ENCODE peak calls at places on chromosomes 16 and 17, in ten cellular contexts. T is coronary artery; F is gastrocnemius medialis; W is psoas muscle; E is fibroblast of lung; C is right cardiac atrium; B is hepatocyte; U is brain microvascular endothelial cell; H is CD4-positive, alpha-beta T cell; M is heart right ventricle. R is an unnamed sample.

GRCh38 chr17:1515640-1516402 is 591 bp downstream of the INPP5K start:
- DNase-seq in T (peak), F (peak), W (no peak), E (peak), C (peak), B (peak), U (peak), H (peak), M (peak), R (no peak)

GRCh38 chr16:82088483-82088882 is 53.4 kb downstream of the HSD17B2 start:
- DNase-seq in T (no peak), F (no peak), W (no peak), E (no peak), C (no peak), B (no peak), U (no peak), H (no peak), M (no peak), R (no peak)

GRCh38 chr16:67284699-67285646 is 5.6 kb downstream of the PLEKHG4 start:
- DNase-seq in T (no peak), F (peak), W (peak), E (no peak), C (no peak), B (peak), U (no peak), H (no peak), M (peak), R (no peak)

GRCh38 chr17:30958187-30958586 is 12.7 kb upstream of the RNF135 start:
- DNase-seq in T (no peak), F (no peak), W (no peak), E (no peak), C (peak), B (no peak), U (no peak), H (no peak), M (no peak), R (peak)

GRCh38 chr16:89583197-89583894 is 7.8 kb downstream of the CPNE7 start:
- DNase-seq in T (no peak), F (no peak), W (no peak), E (no peak), C (no peak), B (no peak), U (no peak), H (no peak), M (no peak), R (no peak)

GRCh38 chr16:29729116-29729521 is 16.7 kb downstream of the C16orf54 start:
- DNase-seq in T (no peak), F (no peak), W (no peak), E (peak), C (no peak), B (peak), U (peak), H (no peak), M (peak), R (peak)

GRCh38 chr16:17474037-17474436 is 3.3 kb upstream of the XYLT1 start:
- DNase-seq in T (no peak), F (no peak), W (peak), E (no peak), C (no peak), B (peak), U (no peak), H (no peak), M (no peak), R (no peak)

GRCh38 chr16:86566601-86566965 is at the start of gene FOXC2:
- DNase-seq in T (peak), F (no peak), W (peak), E (peak), C (peak), B (peak), U (peak), H (no peak), M (peak), R (peak)

GRCh38 chr16:64983983-64984382 is 137.9 kb downstream of the CDH11 start:
- DNase-seq in T (no peak), F (no peak), W (no peak), E (peak), C (peak), B (peak), U (peak), H (no peak), M (peak), R (no peak)

GRCh38 chr17:75476274-75476673 is 19.8 kb downstream of the TMEM94 start:
- DNase-seq in T (no peak), F (no peak), W (no peak), E (peak), C (peak), B (no peak), U (peak), H (no peak), M (no peak), R (no peak)

GRCh38 chr17:75478508-75478907 is 22.1 kb downstream of the TMEM94 start:
- DNase-seq in T (no peak), F (no peak), W (no peak), E (peak), C (no peak), B (no peak), U (no peak), H (no peak), M (no peak), R (no peak)

GRCh38 chr17:75477493-75477862 is 21.0 kb downstream of the TMEM94 start:
- DNase-seq in T (no peak), F (no peak), W (no peak), E (no peak), C (no peak), B (no peak), U (no peak), H (no peak), M (no peak), R (no peak)

GRCh38 chr17:75475851-75476250 is 19.4 kb downstream of the TMEM94 start:
- DNase-seq in T (no peak), F (no peak), W (no peak), E (peak), C (peak), B (no peak), U (no peak), H (no peak), M (peak), R (no peak)

DNA sequence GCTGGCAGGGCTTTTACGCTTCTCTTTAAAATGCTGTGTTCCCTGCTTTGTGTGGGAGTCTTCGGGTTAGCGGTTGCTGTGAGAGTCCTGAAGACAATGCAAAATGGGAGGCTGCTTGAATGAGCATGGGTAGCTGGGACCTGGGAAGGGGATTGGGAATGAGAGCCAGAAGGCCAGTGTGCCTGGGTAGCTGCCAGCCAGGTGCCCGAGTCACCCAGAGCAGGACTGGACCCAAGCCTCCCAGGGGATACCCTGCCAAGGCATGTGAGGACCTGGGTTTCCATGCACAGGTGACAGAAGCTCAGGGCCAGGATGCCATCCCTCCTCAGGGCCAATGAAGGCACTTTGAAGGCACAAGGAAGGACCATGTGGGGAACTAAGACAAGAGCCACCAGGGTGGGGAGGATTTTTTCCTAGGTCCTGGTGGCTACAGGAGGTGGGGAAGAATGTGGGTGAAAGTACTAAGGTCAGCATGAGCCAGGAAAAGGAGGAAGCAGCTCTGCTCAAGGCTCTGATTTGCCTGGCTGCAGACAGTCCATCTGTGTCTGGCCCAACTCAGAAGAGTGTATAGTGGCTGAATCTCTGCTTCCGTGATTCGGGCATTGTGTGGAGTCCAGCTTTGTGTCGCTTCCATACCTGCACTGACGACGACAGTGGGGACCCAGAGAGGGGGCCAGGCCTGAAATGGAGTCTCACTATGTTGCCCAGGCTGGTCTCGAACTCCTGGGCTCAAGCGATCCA is 20.5 kb downstream of the TMEM94 start:
- DNase-seq in T (no peak), F (no peak), W (no peak), E (no peak), C (no peak), B (no peak), U (no peak), H (no peak), M (no peak), R (no peak)
- H3K27ac ChIP-seq in T (peak), F (peak), W (peak), E (no peak), C (peak), B (no peak), U (no peak), H (no peak), M (peak), R (peak)

GRCh38 chr17:50715471-50715870 is 3.9 kb upstream of the LUC7L3 start:
- DNase-seq in T (no peak), F (no peak), W (no peak), E (no peak), C (no peak), B (no peak), U (no peak), H (no peak), M (no peak), R (no peak)
- H3K27ac ChIP-seq in T (no peak), F (no peak), W (no peak), E (no peak), C (no peak), B (no peak), U (no peak), H (no peak), M (no peak), R (no peak)

DNA sequence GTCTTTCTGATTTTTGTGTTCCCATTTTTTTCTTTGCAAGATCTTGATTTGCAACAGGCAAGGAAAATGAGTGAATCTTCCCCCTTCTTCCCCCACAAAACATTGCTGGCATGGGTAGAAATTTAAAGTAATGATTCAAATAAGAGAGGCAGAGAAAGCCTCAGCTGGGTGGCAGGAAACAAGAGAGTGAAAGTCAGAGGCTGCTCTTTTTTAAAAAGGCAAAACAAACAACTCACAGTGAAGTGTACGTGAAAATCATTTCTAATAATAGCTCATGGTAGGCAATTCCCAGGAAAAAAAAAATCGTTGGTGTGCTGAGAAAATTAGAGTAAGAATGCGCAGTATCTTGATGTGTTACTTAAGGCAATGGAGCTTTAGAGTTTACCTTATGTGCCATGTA is 229.5 kb downstream of the FTO start:
- DNase-seq in T (no peak), F (no peak), W (no peak), E (no peak), C (no peak), B (no peak), U (no peak), H (no peak), M (no peak), R (no peak)
- H3K27ac ChIP-seq in T (no peak), F (no peak), W (no peak), E (no peak), C (no peak), B (no peak), U (no peak), H (no peak), M (peak), R (no peak)

GRCh38 chr17:18014006-18014405 is 25.0 kb downstream of the ATPAF2 start:
- DNase-seq in T (no peak), F (no peak), W (no peak), E (no peak), C (no peak), B (no peak), U (no peak), H (no peak), M (no peak), R (no peak)

GRCh38 chr17:18015603-18016002 is 23.4 kb downstream of the ATPAF2 start:
- DNase-seq in T (no peak), F (no peak), W (no peak), E (no peak), C (no peak), B (no peak), U (no peak), H (no peak), M (no peak), R (no peak)

GRCh38 chr17:18008496-18009268 is 30.3 kb downstream of the ATPAF2 start:
- DNase-seq in T (no peak), F (no peak), W (no peak), E (no peak), C (no peak), B (no peak), U (peak), H (no peak), M (no peak), R (no peak)

GRCh38 chr17:18009609-18010420 is 29.2 kb downstream of the ATPAF2 start:
- DNase-seq in T (no peak), F (no peak), W (no peak), E (no peak), C (peak), B (no peak), U (no peak), H (no peak), M (peak), R (no peak)

DNA sequence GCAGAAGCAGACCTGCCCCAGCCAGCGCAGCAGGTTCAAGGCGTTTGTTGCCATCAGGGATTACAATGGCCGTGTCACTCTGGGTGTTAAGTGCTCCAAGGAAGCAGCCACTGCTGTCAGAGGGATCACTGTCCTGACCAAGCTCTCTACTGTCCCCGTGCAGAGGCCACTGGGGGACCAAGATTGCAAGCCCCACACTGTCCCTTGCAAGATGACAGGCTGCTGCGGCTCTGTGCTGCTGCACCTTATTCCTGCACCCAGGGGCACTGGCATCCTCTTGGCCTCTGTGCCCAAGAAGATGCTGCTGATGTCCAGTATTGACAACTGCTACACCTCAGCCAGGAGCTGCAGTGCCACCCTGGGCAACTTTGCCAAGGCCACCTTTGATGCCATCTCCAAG is 27.7 kb downstream of the ATPAF2 start:
- DNase-seq in T (no peak), F (no peak), W (no peak), E (no peak), C (no peak), B (no peak), U (no peak), H (no peak), M (no peak), R (no peak)
- H3K27ac ChIP-seq in T (no peak), F (no peak), W (no peak), E (no peak), C (no peak), B (no peak), U (no peak), H (no peak), M (no peak), R (no peak)

GRCh38 chr16:19718624-19718965 is 524 bp downstream of the IQCK start:
- DNase-seq in T (no peak), F (no peak), W (no peak), E (peak), C (no peak), B (peak), U (no peak), H (no peak), M (no peak), R (no peak)
- H3K27ac ChIP-seq in T (peak), F (peak), W (peak), E (peak), C (no peak), B (peak), U (peak), H (peak), M (peak), R (peak)

GRCh38 chr17:75634754-75635609 is 1.7 kb downstream of the SMIM5 start:
- DNase-seq in T (no peak), F (no peak), W (peak), E (no peak), C (no peak), B (no peak), U (no peak), H (no peak), M (no peak), R (no peak)

GRCh38 chr17:75632863-75633483 is at the start of gene SMIM5:
- DNase-seq in T (peak), F (peak), W (peak), E (peak), C (peak), B (peak), U (peak), H (peak), M (peak), R (peak)

GRCh38 chr17:75633484-75634375 is 496 bp downstream of the SMIM5 start:
- DNase-seq in T (peak), F (peak), W (peak), E (peak), C (peak), B (peak), U (peak), H (peak), M (peak), R (peak)

GRCh38 chr17:75635610-75636202 is 2.5 kb downstream of the SMIM5 start:
- DNase-seq in T (no peak), F (peak), W (peak), E (no peak), C (peak), B (no peak), U (no peak), H (no peak), M (peak), R (peak)

GRCh38 chr17:75634376-75634740 is 1.1 kb downstream of the SMIM5 start:
- DNase-seq in T (no peak), F (no peak), W (peak), E (no peak), C (no peak), B (no peak), U (no peak), H (no peak), M (no peak), R (no peak)
- H3K27ac ChIP-seq in T (no peak), F (peak), W (peak), E (peak), C (peak), B (peak), U (no peak), H (no peak), M (peak), R (peak)

GRCh38 chr17:7016886-7017826 is 4.7 kb downstream of the RNASEK start:
- DNase-seq in T (no peak), F (no peak), W (no peak), E (no peak), C (no peak), B (no peak), U (no peak), H (no peak), M (no peak), R (no peak)
- H3K27ac ChIP-seq in T (peak), F (peak), W (peak), E (no peak), C (peak), B (no peak), U (no peak), H (no peak), M (peak), R (peak)

GRCh38 chr17:48929812-48930165 is 14.9 kb downstream of the SNF8 start:
- DNase-seq in T (no peak), F (no peak), W (no peak), E (no peak), C (no peak), B (no peak), U (no peak), H (no peak), M (no peak), R (no peak)
- H3K27ac ChIP-seq in T (no peak), F (no peak), W (no peak), E (no peak), C (no peak), B (peak), U (no peak), H (no peak), M (no peak), R (no peak)

DNA sequence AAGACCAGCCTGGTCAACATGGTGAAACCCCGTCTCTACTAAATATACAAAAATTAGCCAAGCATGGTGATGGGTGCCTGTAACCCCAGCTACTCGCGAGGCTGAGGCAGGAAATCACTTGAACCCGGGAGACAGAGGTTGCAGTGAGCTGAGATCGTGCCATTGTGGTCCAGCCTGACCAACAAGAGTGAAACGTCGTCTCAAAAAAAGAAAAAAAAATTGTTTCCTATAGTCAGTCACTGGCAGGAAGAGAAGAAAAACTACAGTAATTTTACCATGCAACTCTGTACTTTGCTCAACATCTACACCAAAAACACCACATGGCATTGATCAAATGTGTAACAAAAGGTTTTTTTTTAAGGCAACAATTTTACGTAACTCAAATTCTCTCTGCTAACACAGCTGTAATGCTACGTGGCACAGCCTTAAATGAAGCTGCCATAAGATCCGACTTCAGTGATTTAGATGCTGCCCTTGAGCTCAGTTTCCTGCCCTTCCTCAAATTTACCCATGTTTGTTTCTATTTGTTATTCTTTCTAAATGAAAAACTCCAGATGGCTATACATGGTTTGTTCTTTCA is 40.2 kb downstream of the CNOT1 start:
- DNase-seq in T (no peak), F (no peak), W (no peak), E (peak), C (no peak), B (no peak), U (no peak), H (no peak), M (no peak), R (no peak)
- H3K27ac ChIP-seq in T (no peak), F (no peak), W (no peak), E (no peak), C (no peak), B (no peak), U (no peak), H (no peak), M (no peak), R (no peak)

GRCh38 chr17:78873519-78874340 is 29.3 kb downstream of the CEP295NL start:
- DNase-seq in T (no peak), F (peak), W (peak), E (peak), C (peak), B (no peak), U (peak), H (no peak), M (peak), R (no peak)

GRCh38 chr17:78878261-78878660 is 24.7 kb downstream of the CEP295NL start:
- DNase-seq in T (no peak), F (no peak), W (no peak), E (no peak), C (peak), B (no peak), U (no peak), H (no peak), M (no peak), R (no peak)

GRCh38 chr17:78878871-78879270 is 24.1 kb downstream of the CEP295NL start:
- DNase-seq in T (no peak), F (no peak), W (no peak), E (no peak), C (no peak), B (no peak), U (no peak), H (no peak), M (no peak), R (no peak)

GRCh38 chr17:78875331-78875730 is 27.7 kb downstream of the CEP295NL start:
- DNase-seq in T (no peak), F (no peak), W (no peak), E (no peak), C (no peak), B (no peak), U (no peak), H (no peak), M (no peak), R (no peak)

GRCh38 chr17:78875738-78876597 is 27.0 kb downstream of the CEP295NL start:
- DNase-seq in T (no peak), F (no peak), W (no peak), E (peak), C (peak), B (no peak), U (no peak), H (no peak), M (no peak), R (no peak)
- H3K27ac ChIP-seq in T (peak), F (peak), W (peak), E (no peak), C (no peak), B (no peak), U (no peak), H (no peak), M (peak), R (no peak)

R was measured in upper lobe of right lung.